ENCODE peak calls at places on chromosome 20, in eight cellular contexts. One of them, this sample, is unnamed.

GRCh38 chr20:38937000-38937399 is 10.8 kb downstream of the FAM83D start:
- DNase-seq in body of pancreas: no peak
- DNase-seq in pancreas: no peak
- DNase-seq in neural progenitor cell: no peak
- DNase-seq in left ventricle myocardium inferior: no peak
- DNase-seq in lung: no peak
- DNase-seq in breast epithelium: no peak
- DNase-seq in ovary: no peak
- DNase-seq in this sample: no peak

GRCh38 chr20:1474817-1475603 is 8.4 kb upstream of the NSFL1C start:
- DNase-seq in body of pancreas: no peak
- DNase-seq in pancreas: no peak
- DNase-seq in neural progenitor cell: no peak
- DNase-seq in left ventricle myocardium inferior: no peak
- DNase-seq in lung: no peak
- DNase-seq in breast epithelium: no peak
- DNase-seq in ovary: no peak
- DNase-seq in this sample: no peak

GRCh38 chr20:20267685-20268429 is 100.0 kb upstream of the INSM1 start:
- DNase-seq in body of pancreas: no peak
- DNase-seq in pancreas: no peak
- DNase-seq in neural progenitor cell: no peak
- DNase-seq in left ventricle myocardium inferior: no peak
- DNase-seq in lung: no peak
- DNase-seq in breast epithelium: no peak
- DNase-seq in ovary: no peak
- DNase-seq in this sample: peak

GRCh38 chr20:12573428-12573827 is 435.3 kb upstream of the SPTLC3 start:
- DNase-seq in body of pancreas: no peak
- DNase-seq in pancreas: no peak
- DNase-seq in neural progenitor cell: no peak
- DNase-seq in left ventricle myocardium inferior: no peak
- DNase-seq in lung: no peak
- DNase-seq in breast epithelium: no peak
- DNase-seq in ovary: no peak
- DNase-seq in this sample: no peak

GRCh38 chr20:16491277-16491912 is 81.9 kb downstream of the KIF16B start:
- DNase-seq in body of pancreas: no peak
- DNase-seq in pancreas: no peak
- DNase-seq in neural progenitor cell: no peak
- DNase-seq in left ventricle myocardium inferior: no peak
- DNase-seq in lung: no peak
- DNase-seq in breast epithelium: no peak
- DNase-seq in ovary: no peak
- DNase-seq in this sample: no peak

GRCh38 chr20:49754596-49754995 is 40.9 kb upstream of the B4GALT5 start:
- DNase-seq in body of pancreas: no peak
- DNase-seq in pancreas: no peak
- DNase-seq in neural progenitor cell: no peak
- DNase-seq in left ventricle myocardium inferior: no peak
- DNase-seq in lung: no peak
- DNase-seq in breast epithelium: no peak
- DNase-seq in ovary: no peak
- DNase-seq in this sample: no peak

GRCh38 chr20:35555951-35556645 is 14.2 kb downstream of the ERGIC3 start:
- DNase-seq in body of pancreas: no peak
- DNase-seq in pancreas: peak
- DNase-seq in neural progenitor cell: no peak
- DNase-seq in left ventricle myocardium inferior: no peak
- DNase-seq in lung: no peak
- DNase-seq in breast epithelium: no peak
- DNase-seq in ovary: no peak
- DNase-seq in this sample: no peak

GRCh38 chr20:36147707-36148106 is 6.8 kb upstream of the EPB41L1 start:
- DNase-seq in body of pancreas: peak
- DNase-seq in pancreas: no peak
- DNase-seq in neural progenitor cell: no peak
- DNase-seq in left ventricle myocardium inferior: no peak
- DNase-seq in lung: no peak
- DNase-seq in breast epithelium: no peak
- DNase-seq in ovary: no peak
- DNase-seq in this sample: peak

GRCh38 chr20:42024653-42025052 is 406.5 kb upstream of the CHD6 start:
- DNase-seq in body of pancreas: no peak
- DNase-seq in pancreas: no peak
- DNase-seq in neural progenitor cell: peak
- DNase-seq in left ventricle myocardium inferior: no peak
- DNase-seq in lung: no peak
- DNase-seq in breast epithelium: no peak
- DNase-seq in ovary: no peak
- DNase-seq in this sample: no peak

GRCh38 chr20:35468671-35469334 is 13.4 kb downstream of the CEP250 start:
- DNase-seq in body of pancreas: no peak
- DNase-seq in pancreas: no peak
- DNase-seq in neural progenitor cell: no peak
- DNase-seq in left ventricle myocardium inferior: no peak
- DNase-seq in lung: no peak
- DNase-seq in breast epithelium: no peak
- DNase-seq in ovary: no peak
- DNase-seq in this sample: no peak

GRCh38 chr20:62900692-62901584 is 25.4 kb downstream of the DIDO1 start:
- DNase-seq in body of pancreas: peak
- DNase-seq in pancreas: no peak
- DNase-seq in neural progenitor cell: peak
- DNase-seq in left ventricle myocardium inferior: no peak
- DNase-seq in lung: no peak
- DNase-seq in breast epithelium: no peak
- DNase-seq in ovary: no peak
- DNase-seq in this sample: no peak

GRCh38 chr20:2688041-2688591 is 4.5 kb upstream of the EBF4 start:
- DNase-seq in body of pancreas: peak
- DNase-seq in pancreas: peak
- DNase-seq in neural progenitor cell: peak
- DNase-seq in left ventricle myocardium inferior: peak
- DNase-seq in lung: peak
- DNase-seq in breast epithelium: no peak
- DNase-seq in ovary: peak
- DNase-seq in this sample: no peak

GRCh38 chr20:25251019-25251418 is 3.1 kb downstream of the PYGB start:
- DNase-seq in body of pancreas: no peak
- DNase-seq in pancreas: no peak
- DNase-seq in neural progenitor cell: no peak
- DNase-seq in left ventricle myocardium inferior: no peak
- DNase-seq in lung: no peak
- DNase-seq in breast epithelium: no peak
- DNase-seq in ovary: no peak
- DNase-seq in this sample: no peak

GRCh38 chr20:25252226-25252625 is 4.3 kb downstream of the PYGB start:
- DNase-seq in body of pancreas: no peak
- DNase-seq in pancreas: no peak
- DNase-seq in neural progenitor cell: no peak
- DNase-seq in left ventricle myocardium inferior: no peak
- DNase-seq in lung: no peak
- DNase-seq in breast epithelium: no peak
- DNase-seq in ovary: no peak
- DNase-seq in this sample: no peak

GRCh38 chr20:25249198-25249931 is 1.5 kb downstream of the PYGB start:
- DNase-seq in body of pancreas: no peak
- DNase-seq in pancreas: no peak
- DNase-seq in neural progenitor cell: no peak
- DNase-seq in left ventricle myocardium inferior: no peak
- DNase-seq in lung: no peak
- DNase-seq in breast epithelium: no peak
- DNase-seq in ovary: no peak
- DNase-seq in this sample: peak

GRCh38 chr20:25251558-25251957 is 3.7 kb downstream of the PYGB start:
- DNase-seq in body of pancreas: no peak
- DNase-seq in pancreas: no peak
- DNase-seq in neural progenitor cell: peak
- DNase-seq in left ventricle myocardium inferior: no peak
- DNase-seq in lung: no peak
- DNase-seq in breast epithelium: no peak
- DNase-seq in ovary: no peak
- DNase-seq in this sample: no peak

GRCh38 chr20:25250508-25250907 is 2.6 kb downstream of the PYGB start:
- DNase-seq in body of pancreas: no peak
- DNase-seq in pancreas: no peak
- DNase-seq in neural progenitor cell: no peak
- DNase-seq in left ventricle myocardium inferior: no peak
- DNase-seq in lung: no peak
- DNase-seq in breast epithelium: no peak
- DNase-seq in ovary: no peak
- DNase-seq in this sample: no peak
- H3K4me3 ChIP-seq in body of pancreas: no peak
- H3K4me3 ChIP-seq in pancreas: no peak
- H3K4me3 ChIP-seq in neural progenitor cell: peak
- H3K4me3 ChIP-seq in left ventricle myocardium inferior: peak
- H3K4me3 ChIP-seq in lung: no peak
- H3K4me3 ChIP-seq in breast epithelium: peak
- H3K4me3 ChIP-seq in ovary: no peak
- H3K4me3 ChIP-seq in this sample: peak

GRCh38 chr20:47501483-47502270 is at the start of gene NCOA3:
- DNase-seq in body of pancreas: peak
- DNase-seq in pancreas: peak
- DNase-seq in neural progenitor cell: peak
- DNase-seq in left ventricle myocardium inferior: peak
- DNase-seq in lung: peak
- DNase-seq in breast epithelium: peak
- DNase-seq in ovary: peak
- DNase-seq in this sample: peak
- TF ChIP-seq CTCF in body of pancreas: peak
- TF ChIP-seq CTCF in pancreas: peak
- TF ChIP-seq CTCF in neural progenitor cell: peak
- TF ChIP-seq CTCF in left ventricle myocardium inferior: peak
- TF ChIP-seq CTCF in lung: peak
- TF ChIP-seq CTCF in breast epithelium: peak
- TF ChIP-seq CTCF in ovary: peak
- TF ChIP-seq CTCF in this sample: peak

GRCh38 chr20:44181611-44182010 is 5.4 kb downstream of the JPH2 start:
- DNase-seq in body of pancreas: no peak
- DNase-seq in pancreas: no peak
- DNase-seq in neural progenitor cell: no peak
- DNase-seq in left ventricle myocardium inferior: peak
- DNase-seq in lung: no peak
- DNase-seq in breast epithelium: no peak
- DNase-seq in ovary: no peak
- DNase-seq in this sample: no peak
- H3K27ac ChIP-seq in body of pancreas: no peak
- H3K27ac ChIP-seq in pancreas: no peak
- H3K27ac ChIP-seq in neural progenitor cell: no peak
- H3K27ac ChIP-seq in left ventricle myocardium inferior: peak
- H3K27ac ChIP-seq in lung: no peak
- H3K27ac ChIP-seq in breast epithelium: no peak
- H3K27ac ChIP-seq in ovary: no peak
- H3K27ac ChIP-seq in this sample: peak

DNA sequence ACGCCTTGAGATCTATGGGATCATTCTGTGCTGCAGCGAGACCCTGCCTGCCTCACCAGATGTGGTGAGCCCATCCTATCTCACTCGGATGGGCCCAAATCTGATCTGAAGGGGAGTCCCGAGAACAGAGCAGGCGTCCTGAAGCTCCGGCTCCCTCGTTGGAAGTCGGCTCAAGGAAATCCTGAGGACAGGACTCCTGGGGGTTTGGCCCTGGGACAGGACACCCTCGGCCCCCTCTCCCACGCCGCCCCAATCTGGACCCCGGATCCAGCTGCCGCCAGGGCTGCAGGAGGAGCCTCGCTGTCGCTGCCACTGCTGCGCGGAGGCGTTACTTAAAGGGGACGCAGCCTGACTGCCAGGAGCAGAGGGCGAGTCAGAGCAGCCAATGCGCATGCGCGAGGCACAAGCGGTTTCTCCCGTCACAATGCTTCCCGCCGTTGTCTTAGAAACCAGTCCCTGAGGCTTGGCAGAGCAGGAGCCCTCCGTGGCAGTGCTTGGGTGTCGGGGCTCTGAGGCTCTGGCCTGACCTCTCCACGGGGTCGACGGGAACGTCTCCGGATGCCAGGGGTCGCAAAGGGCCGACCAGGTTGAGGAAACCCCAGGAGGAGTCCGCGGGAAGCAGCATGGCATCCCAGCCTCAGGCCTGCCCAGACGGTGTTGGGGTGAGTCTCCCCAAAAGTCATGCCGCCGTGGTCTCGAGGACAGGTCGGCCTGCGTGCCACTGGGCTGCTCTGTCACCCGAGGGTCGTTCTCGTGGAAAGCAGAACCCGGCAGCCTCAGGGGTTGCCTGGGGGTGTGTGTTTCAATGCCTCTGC is 1567.8 kb upstream of the DEFB115 start:
- DNase-seq in body of pancreas: peak
- DNase-seq in pancreas: peak
- DNase-seq in neural progenitor cell: no peak
- DNase-seq in left ventricle myocardium inferior: peak
- DNase-seq in lung: no peak
- DNase-seq in breast epithelium: no peak
- DNase-seq in ovary: no peak
- DNase-seq in this sample: no peak
- H3K4me3 ChIP-seq in body of pancreas: no peak
- H3K4me3 ChIP-seq in pancreas: no peak
- H3K4me3 ChIP-seq in neural progenitor cell: no peak
- H3K4me3 ChIP-seq in left ventricle myocardium inferior: peak
- H3K4me3 ChIP-seq in lung: no peak
- H3K4me3 ChIP-seq in breast epithelium: peak
- H3K4me3 ChIP-seq in ovary: no peak
- H3K4me3 ChIP-seq in this sample: peak

DNA sequence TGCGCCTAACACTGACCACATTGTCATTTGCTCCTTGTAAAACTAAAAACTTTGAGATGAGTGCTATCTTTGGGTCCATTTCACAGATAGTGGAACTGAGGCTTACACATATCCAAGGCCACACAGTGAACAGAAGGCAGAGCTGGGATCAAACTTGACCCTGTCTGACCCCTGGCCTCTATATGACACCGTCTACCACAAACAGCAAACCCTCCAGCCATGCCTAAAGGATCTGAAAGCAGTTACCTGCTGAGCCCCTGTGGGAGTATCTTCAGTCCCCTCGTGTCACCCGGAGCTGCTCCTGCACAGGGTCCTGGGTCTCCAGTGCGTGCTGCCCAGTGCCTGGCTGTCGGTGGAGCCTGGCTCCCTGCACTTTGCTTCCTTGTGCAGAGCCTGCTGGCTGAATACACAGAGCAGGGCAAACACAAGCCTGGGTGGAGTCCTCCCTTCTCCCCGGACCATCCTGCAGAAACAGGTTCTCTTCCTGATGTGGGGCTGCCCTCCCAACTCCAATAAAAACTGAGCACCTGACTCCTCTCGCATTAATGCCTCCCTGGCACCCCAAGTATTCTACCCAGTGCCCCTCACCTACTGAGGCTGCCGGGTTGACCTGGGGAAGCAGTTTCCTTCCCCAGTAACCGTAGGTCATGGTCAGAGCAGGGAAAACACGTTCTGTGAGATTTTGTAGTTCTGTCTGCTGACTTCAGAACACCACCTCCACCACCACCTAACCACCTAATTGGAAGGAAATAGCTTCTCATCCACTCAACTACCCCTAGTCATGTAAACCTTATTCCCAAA is at the start of gene BCAS1:
- DNase-seq in body of pancreas: peak
- DNase-seq in pancreas: peak
- DNase-seq in neural progenitor cell: no peak
- DNase-seq in left ventricle myocardium inferior: no peak
- DNase-seq in lung: no peak
- DNase-seq in breast epithelium: peak
- DNase-seq in ovary: no peak
- DNase-seq in this sample: no peak
- TF ChIP-seq CTCF in body of pancreas: no peak
- TF ChIP-seq CTCF in pancreas: no peak
- TF ChIP-seq CTCF in neural progenitor cell: no peak
- TF ChIP-seq CTCF in left ventricle myocardium inferior: no peak
- TF ChIP-seq CTCF in lung: no peak
- TF ChIP-seq CTCF in breast epithelium: no peak
- TF ChIP-seq CTCF in ovary: no peak
- TF ChIP-seq CTCF in this sample: no peak

GRCh38 chr20:52003415-52003814 is 188.2 kb downstream of the ZFP64 start:
- DNase-seq in body of pancreas: no peak
- DNase-seq in pancreas: no peak
- DNase-seq in neural progenitor cell: no peak
- DNase-seq in left ventricle myocardium inferior: no peak
- DNase-seq in lung: no peak
- DNase-seq in breast epithelium: no peak
- DNase-seq in ovary: no peak
- DNase-seq in this sample: no peak
- H3K27ac ChIP-seq in body of pancreas: no peak
- H3K27ac ChIP-seq in pancreas: no peak
- H3K27ac ChIP-seq in neural progenitor cell: peak
- H3K27ac ChIP-seq in left ventricle myocardium inferior: no peak
- H3K27ac ChIP-seq in lung: no peak
- H3K27ac ChIP-seq in breast epithelium: no peak
- H3K27ac ChIP-seq in ovary: no peak
- H3K27ac ChIP-seq in this sample: no peak